ENCODE peak calls at places on chromosomes 16 and 17, in five cellular contexts. N is NCI-H524, P is astrocyte, C is testis, S is NCI-H1092 treated with DMSO at 0.1 percent for 48 hours. M is an unnamed sample.

GRCh38 chr17:59825533-59826316 is 67.0 kb downstream of the TUBD1 start:
- DNase-seq in C (no peak), S (no peak), N (no peak), P (peak; percentile 88), M (no peak)

GRCh38 chr17:10063730-10064221 is 134.6 kb downstream of the GAS7 start:
- DNase-seq in S (no peak), P (no peak), C (peak; percentile 32), N (no peak), M (no peak)

GRCh38 chr16:66502020-66502913 is 47.7 kb downstream of the TK2 start:
- DNase-seq in S (no peak), P (no peak), N (no peak), C (peak; percentile 83), M (no peak)

GRCh38 chr16:55559933-55560516 is 6.5 kb upstream of the CAPNS2 start:
- DNase-seq in P (no peak), C (no peak), N (no peak), S (no peak), M (no peak)

GRCh38 chr16:51994597-51994996 is 552.3 kb downstream of the TOX3 start:
- DNase-seq in S (peak; percentile 82), P (no peak), C (no peak), N (peak; percentile 54), M (peak; percentile 76)

GRCh38 chr17:35117984-35118383 is 1.7 kb downstream of the RAD51D start:
- DNase-seq in S (no peak), P (no peak), N (no peak), C (peak; percentile 50), M (no peak)

GRCh38 chr17:76557368-76558209 is 17.7 kb downstream of the PRCD start:
- DNase-seq in P (peak; percentile 85), N (peak; percentile 100), C (peak; percentile 97), S (peak; percentile 97), M (peak; percentile 97)

GRCh38 chr16:142405-142804 is 3.9 kb upstream of the NPRL3 start:
- DNase-seq in P (no peak), S (no peak), N (no peak), C (no peak), M (no peak)

GRCh38 chr17:588519-588918 is 126.1 kb downstream of the VPS53 start:
- DNase-seq in P (peak; percentile 69), C (no peak), N (no peak), S (no peak), M (no peak)

GRCh38 chr17:80559688-80560290 is 15.2 kb downstream of the RPTOR start:
- DNase-seq in P (peak; percentile 93), N (no peak), S (no peak), C (peak; percentile 51), M (no peak)

GRCh38 chr16:711548-712320 is 3.2 kb upstream of the METRN start:
- DNase-seq in C (peak; percentile 72), P (no peak), N (peak; percentile 68), S (peak; percentile 53), M (peak; percentile 76)

GRCh38 chr16:75420987-75421819 is 12.1 kb downstream of the CFDP1 start:
- DNase-seq in N (peak; percentile 94), P (no peak), C (peak; percentile 81), S (no peak), M (peak; percentile 63)

M was measured in NCI-H146.